ENCODE peak calls at places on chromosomes 4 and X, in six cellular contexts. X is stimulated activated CD4-positive, alpha-beta T cell treated with anti-CD3 and anti-CD28 coated beads, TNF-alpha, amount 100 ng/mL, for 48 hours; C is stimulated activated naive B cell treated with anti-CD40 and anti-IgM and Interleukin-4, amounts not matched to agents 10 μg/mL and 1 μg/mL and 100 μg/mL, for 72 hours; W is activated T-cell treated with anti-CD3 and anti-CD28 coated beads, Interleukin-2, amount 50 U/mL, for 48 hours; P is OCI-LY7; M is lung microvascular endothelial cell. J is an unnamed sample.

GRCh38 chr4:161629694-161630441 is 533.9 kb downstream of the FSTL5 start:
- DNase-seq in W (no peak), C (no peak), M (no peak), P (no peak), X (no peak), J (no peak)

GRCh38 chrX:30875957-30876356 is 13.1 kb downstream of the TAB3 start:
- DNase-seq in P (no peak), M (no peak), W (peak; percentile 23), C (no peak), X (no peak), J (no peak)

GRCh38 chrX:148363836-148364235 is 136.6 kb upstream of the AFF2 start:
- DNase-seq in M (no peak), W (no peak), P (no peak), X (no peak), C (no peak), J (no peak)

GRCh38 chr4:143302526-143302925 is 34.1 kb upstream of the GAB1 start:
- DNase-seq in C (no peak), W (no peak), M (peak; percentile 68), P (no peak), X (no peak), J (no peak)

GRCh38 chrX:56729152-56729557 is at the start of gene NBDY:
- DNase-seq in M (no peak), C (peak; percentile 18), X (peak; percentile 7), P (peak; percentile 67), W (peak; percentile 58), J (peak; percentile 76)

GRCh38 chrX:110338850-110339373 is 19.7 kb upstream of the RTL9 start:
- DNase-seq in P (no peak), C (no peak), W (no peak), X (no peak), M (no peak), J (no peak)

GRCh38 chrX:2521092-2521926 is 20.5 kb upstream of the DHRSX start:
- DNase-seq in P (peak; percentile 93), X (no peak), C (peak; percentile 76), W (no peak), M (no peak), J (peak; percentile 89)

GRCh38 chr4:42642136-42642797 is 14.6 kb downstream of the ATP8A1 start:
- DNase-seq in W (peak; percentile 41), X (no peak), M (no peak), C (no peak), P (no peak), J (no peak)

GRCh38 chr4:24380953-24381506 is 203.3 kb downstream of the DHX15 start:
- DNase-seq in P (no peak), C (no peak), W (no peak), M (no peak), X (no peak), J (no peak)

GRCh38 chr4:1043658-1044468 is 32.4 kb downstream of the FGFRL1 start:
- DNase-seq in W (peak; percentile 72), P (no peak), M (peak; percentile 98), X (peak; percentile 31), C (no peak), J (peak; percentile 17)

GRCh38 chr4:148778980-148779675 is 336.9 kb upstream of the NR3C2 start:
- DNase-seq in C (no peak), M (no peak), X (no peak), W (no peak), P (no peak), J (no peak)

GRCh38 chr4:103032575-103032974 is 13.1 kb upstream of the SLC9B1 start:
- DNase-seq in W (no peak), C (no peak), X (no peak), P (peak; percentile 58), M (peak; percentile 21), J (peak; percentile 60)

GRCh38 chrX:1246816-1247215 is 21.8 kb upstream of the CSF2RA start:
- DNase-seq in P (peak; percentile 85), M (peak; percentile 66), X (peak; percentile 64), W (peak; percentile 94), C (peak; percentile 80), J (peak; percentile 98)

GRCh38 chr4:33882246-33882990 is 2361.9 kb downstream of the ARAP2 start:
- DNase-seq in M (no peak), P (no peak), W (no peak), C (no peak), X (no peak), J (no peak)

J was measured in KBM-7.